ENCODE peak calls at places on chromosomes 3 and 15, in eight cellular contexts. I, G, P, O, B, T, F and H are unnamed samples. For H3K36me3, the result is how much of the 10 kb centered on the place peaks cover.

GRCh38 chr15:57510647-57511046 is 81.1 kb upstream of the MYZAP start:
- DNase-seq in I (no peak), G (no peak), P (no peak), O (peak), B (no peak), T (peak), F (no peak), H (no peak)

GRCh38 chr15:39543651-39544050 is 37.2 kb upstream of the THBS1 start:
- DNase-seq in I (no peak), G (no peak), P (no peak), O (no peak), B (no peak), T (no peak), F (no peak), H (no peak)

GRCh38 chr15:29800441-29801366 is 21.6 kb downstream of the TJP1 start:
- DNase-seq in I (no peak), G (no peak), P (no peak), O (no peak), B (no peak), T (peak), F (no peak), H (no peak)

GRCh38 chr3:104368760-104369159 is 997.9 kb upstream of the ALCAM start:
- DNase-seq in I (no peak), G (no peak), P (no peak), O (no peak), B (no peak), T (no peak), F (no peak), H (no peak)

GRCh38 chr3:176430244-176430893 is 766.9 kb downstream of the TBL1XR1 start:
- DNase-seq in I (peak), G (no peak), P (no peak), O (no peak), B (peak), T (peak), F (peak), H (peak)

GRCh38 chr3:136932518-136932917 is 25.3 kb upstream of the IL20RB start:
- DNase-seq in I (no peak), G (no peak), P (no peak), O (no peak), B (no peak), T (peak), F (no peak), H (no peak)

GRCh38 chr3:26622634-26623408 is at the start of gene LRRC3B:
- DNase-seq in I (no peak), G (no peak), P (no peak), O (peak), B (no peak), T (no peak), F (no peak), H (no peak)

GRCh38 chr3:126716057-126716456 is 12.0 kb downstream of the CHCHD6 start:
- DNase-seq in I (no peak), G (no peak), P (no peak), O (no peak), B (no peak), T (no peak), F (no peak), H (no peak)

GRCh38 chr3:117927831-117928230 is 1106.8 kb downstream of the IGSF11 start:
- DNase-seq in I (no peak), G (no peak), P (no peak), O (no peak), B (no peak), T (no peak), F (no peak), H (no peak)

GRCh38 chr3:49013738-49014660 is 4.4 kb downstream of the DALRD3 start:
- DNase-seq in I (peak), G (no peak), P (peak), O (peak), B (no peak), T (peak), F (no peak), H (peak)

GRCh38 chr3:73813291-73813977 is 188.7 kb upstream of the PDZRN3 start:
- DNase-seq in I (no peak), G (no peak), P (no peak), O (no peak), B (no peak), T (peak), F (peak), H (no peak)

GRCh38 chr3:27567251-27567650 is 83.1 kb upstream of the SLC4A7 start:
- DNase-seq in I (no peak), G (no peak), P (no peak), O (no peak), B (no peak), T (no peak), F (no peak), H (no peak)

GRCh38 chr3:78048698-78049097 is 1008.8 kb downstream of the ROBO2 start:
- DNase-seq in I (no peak), G (no peak), P (no peak), O (no peak), B (no peak), T (no peak), F (no peak), H (no peak)

GRCh38 chr3:74000715-74001114 is 376.0 kb upstream of the PDZRN3 start:
- DNase-seq in I (no peak), G (no peak), P (no peak), O (no peak), B (no peak), T (no peak), F (no peak), H (no peak)

GRCh38 chr15:92807971-92808571 is 92.1 kb upstream of the CHD2 start:
- DNase-seq in I (no peak), G (peak), P (peak), O (no peak), B (peak), T (peak), F (peak), H (peak)

GRCh38 chr3:177589921-177590336 is 392.6 kb upstream of the TBL1XR1 start:
- DNase-seq in I (peak), G (no peak), P (no peak), O (no peak), B (peak), T (peak), F (no peak), H (no peak)

GRCh38 chr3:48561045-48561736 is 2.4 kb downstream of the UCN2 start:
- DNase-seq in I (peak), G (no peak), P (peak), O (peak), B (no peak), T (peak), F (peak), H (peak)

GRCh38 chr15:94080416-94080815 is 150.9 kb upstream of the MCTP2 start:
- DNase-seq in I (no peak), G (peak), P (no peak), O (peak), B (peak), T (no peak), F (no peak), H (no peak)

GRCh38 chr3:69983546-69984265 is 15.8 kb upstream of the SAMMSON start:
- DNase-seq in I (no peak), G (no peak), P (no peak), O (no peak), B (no peak), T (no peak), F (no peak), H (no peak)

GRCh38 chr15:80932989-80933388 is 56.6 kb downstream of the MESD start:
- DNase-seq in I (no peak), G (no peak), P (no peak), O (peak), B (peak), T (peak), F (peak), H (no peak)

GRCh38 chr3:20104167-20104661 is 64.0 kb downstream of the KAT2B start:
- DNase-seq in I (no peak), G (no peak), P (no peak), O (no peak), B (no peak), T (no peak), F (no peak), H (no peak)

GRCh38 chr3:142944346-142944745 is 19.1 kb downstream of the PAQR9 start:
- DNase-seq in I (no peak), G (no peak), P (no peak), O (no peak), B (no peak), T (no peak), F (no peak), H (no peak)

GRCh38 chr3:142945023-142945422 is 18.5 kb downstream of the PAQR9 start:
- DNase-seq in I (no peak), G (no peak), P (no peak), O (no peak), B (no peak), T (no peak), F (no peak), H (no peak)

GRCh38 chr3:142947799-142948575 is 15.5 kb downstream of the PAQR9 start:
- DNase-seq in I (no peak), G (no peak), P (no peak), O (no peak), B (no peak), T (no peak), F (no peak), H (no peak)

GRCh38 chr3:142946861-142947260 is 16.6 kb downstream of the PAQR9 start:
- DNase-seq in I (no peak), G (no peak), P (no peak), O (no peak), B (no peak), T (no peak), F (no peak), H (no peak)

DNA sequence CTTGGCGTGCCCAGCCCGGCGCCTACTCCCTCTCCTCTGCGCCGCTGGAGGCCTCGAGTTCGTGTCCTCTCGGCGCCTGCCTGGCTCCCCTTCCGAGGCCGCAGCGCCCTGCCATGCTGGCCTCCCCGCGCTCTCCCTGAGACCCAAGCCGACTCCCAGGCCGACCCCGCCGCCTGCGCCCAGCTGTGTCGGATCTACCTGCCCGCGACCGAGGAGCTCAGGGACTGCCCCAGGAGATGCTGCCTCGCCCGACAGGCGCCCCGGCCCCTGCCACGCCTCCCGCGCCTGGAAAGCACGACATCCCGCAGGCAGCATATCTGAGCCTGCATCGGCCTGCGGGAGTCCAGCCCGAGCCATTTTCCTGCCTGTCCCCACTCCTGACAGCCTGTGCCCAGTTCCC is 16.1 kb downstream of the PAQR9 start:
- DNase-seq in I (no peak), G (no peak), P (no peak), O (no peak), B (no peak), T (no peak), F (no peak), H (no peak)
- H3K4me3 ChIP-seq in I (no peak), G (no peak), P (no peak), O (no peak), B (no peak), T (no peak), F (no peak), H (peak)

GRCh38 chr3:50174517-50174895 is 16.9 kb upstream of the GNAT1 start:
- DNase-seq in I (no peak), G (no peak), P (no peak), O (no peak), B (no peak), T (no peak), F (no peak), H (no peak)

GRCh38 chr3:50174947-50175524 is 16.4 kb upstream of the GNAT1 start:
- DNase-seq in I (no peak), G (no peak), P (no peak), O (no peak), B (no peak), T (no peak), F (no peak), H (no peak)

GRCh38 chr3:50172615-50173220 is 17.6 kb downstream of the SEMA3F start:
- DNase-seq in I (no peak), G (no peak), P (no peak), O (peak), B (no peak), T (no peak), F (no peak), H (no peak)

GRCh38 chr3:50171540-50172301 is 16.6 kb downstream of the SEMA3F start:
- DNase-seq in I (peak), G (no peak), P (no peak), O (no peak), B (no peak), T (no peak), F (no peak), H (no peak)

DNA sequence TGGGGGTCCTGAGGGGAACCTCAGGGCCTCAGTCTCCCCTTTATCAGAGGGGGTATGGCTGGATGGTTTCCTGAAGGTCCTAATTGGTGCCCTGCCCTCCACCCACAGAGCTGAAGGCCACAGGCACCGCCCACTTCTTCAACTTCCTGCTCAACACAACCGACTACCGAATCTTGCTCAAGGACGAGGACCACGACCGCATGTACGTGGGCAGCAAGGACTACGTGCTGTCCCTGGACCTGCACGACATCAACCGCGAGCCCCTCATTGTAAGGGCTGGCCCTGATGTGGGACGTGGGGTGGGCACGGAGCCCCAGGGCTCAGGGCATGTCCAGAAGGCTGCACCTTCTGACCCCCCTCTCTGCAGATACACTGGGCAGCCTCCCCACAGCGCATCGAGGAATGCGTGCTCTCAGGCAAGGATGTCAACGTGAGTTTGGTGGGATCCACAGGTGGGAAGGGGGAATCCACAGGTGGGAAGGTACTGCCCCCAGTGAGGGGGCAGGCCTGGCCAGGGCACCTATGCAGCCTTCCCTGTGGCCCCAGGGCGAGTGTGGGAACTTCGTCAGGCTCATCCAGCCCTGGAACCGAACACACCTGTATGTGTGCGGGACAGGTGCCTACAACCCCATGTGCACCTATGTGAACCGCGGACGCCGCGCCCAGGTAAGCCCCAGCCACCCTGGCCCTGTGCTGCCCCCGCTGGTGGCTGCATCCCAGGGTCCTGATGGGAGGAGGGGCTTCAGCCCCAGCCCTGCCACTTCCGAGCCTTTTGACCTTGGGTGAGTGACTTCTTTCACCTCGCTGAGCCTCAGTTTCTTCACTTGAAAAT is 17.5 kb upstream of the GNAT1 start:
- DNase-seq in I (no peak), G (no peak), P (no peak), O (no peak), B (no peak), T (no peak), F (no peak), H (no peak)
- TF ChIP-seq POLR2A in I (no peak), G (no peak), P (no peak), O (no peak), B (no peak), T (no peak), F (no peak), H (no peak)

GRCh38 chr15:100939786-100940185 is 20.6 kb downstream of the LRRK1 start:
- DNase-seq in I (no peak), G (no peak), P (no peak), O (no peak), B (no peak), T (no peak), F (no peak), H (no peak)
- H3K36me3 ChIP-seq in I (under half), G (under half), P (under half), O (under half), B (under half), T (under half), F (under half), H (under half)

GRCh38 chr3:149223461-149223820 is 1.8 kb upstream of the CP start:
- DNase-seq in I (no peak), G (no peak), P (no peak), O (no peak), B (no peak), T (no peak), F (no peak), H (no peak)
- H3K4me3 ChIP-seq in I (peak), G (no peak), P (no peak), O (no peak), B (no peak), T (no peak), F (no peak), H (no peak)

GRCh38 chr3:53806182-53807116 is 39.8 kb downstream of the CHDH start:
- DNase-seq in I (peak), G (peak), P (no peak), O (peak), B (no peak), T (no peak), F (no peak), H (peak)
- TF ChIP-seq POLR2A in I (no peak), G (no peak), P (peak), O (no peak), B (no peak), T (no peak), F (no peak), H (no peak)

DNA sequence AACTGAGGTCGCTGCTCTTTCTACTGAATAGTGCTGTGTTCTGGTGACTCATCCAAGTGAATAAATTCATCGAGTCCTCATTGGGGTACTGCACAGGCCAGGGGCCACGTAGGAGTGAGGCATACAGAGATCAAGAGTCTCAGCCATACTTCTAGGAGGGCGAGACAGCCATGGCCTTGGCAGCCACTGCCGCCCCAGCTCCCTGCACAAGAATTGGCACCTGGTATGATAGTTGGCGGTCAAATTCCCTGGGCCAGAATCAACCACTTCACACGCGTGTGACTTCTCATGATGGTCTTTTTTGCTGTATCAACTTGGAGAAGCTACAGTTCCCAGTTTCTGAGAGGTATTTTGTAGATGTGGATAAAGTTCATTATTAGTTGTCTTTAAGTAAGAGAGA is 161.6 kb downstream of the OSBPL10 start:
- DNase-seq in I (no peak), G (no peak), P (no peak), O (no peak), B (no peak), T (no peak), F (no peak), H (no peak)
- H3K36me3 ChIP-seq in I (under half), G (under half), P (under half), O (under half), B (under half), T (under half), F (under half), H (under half)

GRCh38 chr3:62373215-62373614 is at the start of gene FEZF2:
- DNase-seq in I (no peak), G (no peak), P (no peak), O (no peak), B (no peak), T (no peak), F (no peak), H (no peak)

GRCh38 chr3:62375655-62376054 is 2.3 kb upstream of the FEZF2 start:
- DNase-seq in I (no peak), G (no peak), P (no peak), O (no peak), B (no peak), T (no peak), F (no peak), H (no peak)

GRCh38 chr3:62372621-62373041 is 719 bp downstream of the FEZF2 start:
- DNase-seq in I (no peak), G (no peak), P (no peak), O (no peak), B (no peak), T (no peak), F (no peak), H (no peak)

GRCh38 chr3:62373714-62374333 is 474 bp upstream of the FEZF2 start:
- DNase-seq in I (no peak), G (no peak), P (no peak), O (no peak), B (no peak), T (no peak), F (no peak), H (no peak)

DNA sequence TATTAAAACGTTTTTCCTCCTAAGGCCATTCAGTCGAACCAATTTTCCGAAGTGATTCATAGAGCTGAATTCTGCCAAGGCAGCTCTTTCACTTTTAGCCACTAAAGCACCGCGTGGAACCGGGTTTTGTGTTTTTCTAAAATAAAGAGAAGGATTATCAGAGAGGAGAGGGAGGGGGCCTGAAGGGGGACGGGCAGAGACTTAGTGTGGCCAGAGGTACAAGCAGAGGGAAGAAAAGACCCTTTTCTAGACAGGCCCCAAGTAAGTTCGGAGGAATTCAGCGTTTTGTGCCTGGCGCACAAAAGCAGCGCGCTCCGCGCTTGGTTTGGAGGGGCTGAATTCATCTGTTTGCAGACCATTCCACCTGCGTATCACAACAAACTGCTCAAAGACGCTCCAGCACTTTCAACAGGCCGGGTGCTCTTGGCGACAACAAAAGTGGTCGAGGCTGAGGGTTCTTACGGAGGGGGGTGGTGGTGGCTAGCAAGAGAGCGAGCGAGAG is 1.1 kb upstream of the FEZF2 start:
- DNase-seq in I (no peak), G (no peak), P (no peak), O (no peak), B (no peak), T (no peak), F (no peak), H (no peak)
- H3K4me3 ChIP-seq in I (no peak), G (peak), P (no peak), O (no peak), B (peak), T (peak), F (no peak), H (no peak)

DNA sequence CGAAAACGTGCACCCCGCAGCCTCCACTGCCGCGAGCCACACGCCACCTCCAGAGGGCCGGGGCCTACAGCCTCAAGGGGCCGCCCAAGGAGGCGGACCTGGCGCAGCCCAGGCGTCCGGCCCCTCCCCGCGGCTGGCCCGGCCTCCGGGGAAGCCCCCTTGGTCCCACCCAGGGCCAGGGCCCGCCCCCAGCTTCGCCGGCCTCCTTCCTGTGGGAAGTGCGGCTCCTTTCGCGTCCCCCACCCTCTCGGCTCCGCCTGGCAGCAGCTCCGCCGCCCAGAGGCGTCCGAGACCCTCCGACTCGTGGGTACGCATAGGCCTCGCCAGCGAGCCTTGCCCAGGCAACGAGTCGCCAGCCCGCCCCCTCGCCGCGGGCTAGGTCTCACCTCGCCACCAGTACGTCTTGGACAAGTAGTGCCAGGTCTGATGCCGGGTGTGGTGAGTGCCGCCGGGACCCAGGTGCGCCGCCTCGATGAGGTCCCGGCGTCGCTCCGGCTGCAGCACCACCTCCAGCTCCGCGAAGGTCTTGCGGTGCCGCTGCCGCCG is 640 bp downstream of the ZBTB11 start:
- DNase-seq in I (peak), G (peak), P (peak), O (peak), B (peak), T (peak), F (peak), H (peak)
- TF ChIP-seq POLR2A in I (peak), G (peak), P (peak), O (peak), B (peak), T (peak), F (peak), H (no peak)